ENCODE peak calls at places on chromosomes 7 and 10, in eight cellular contexts. D is gastrocnemius medialis, E is body of pancreas, T is HCT116, C is transverse colon, H is pancreas, Y is suprapubic skin, A is SK-N-SH. Z is an unnamed sample.

GRCh38 chr7:5425507-5426225 is 2.0 kb upstream of the TNRC18 start:
- DNase-seq in D (peak; percentile 68), T (no peak), C (peak; percentile 69), Y (peak; percentile 87), H (peak; percentile 69), E (peak; percentile 79), A (peak; percentile 83), Z (peak; percentile 79)

GRCh38 chr7:44287488-44288380 is 37.7 kb downstream of the CAMK2B start:
- DNase-seq in H (no peak), C (peak; percentile 2), Y (peak; percentile 74), T (no peak), E (peak; percentile 2), D (peak; percentile 2), A (peak; percentile 29), Z (peak; percentile 35)

GRCh38 chr7:32219416-32219815 is 149.2 kb upstream of the PDE1C start:
- DNase-seq in C (no peak), T (no peak), A (no peak), H (no peak), D (no peak), Y (no peak), E (no peak), Z (no peak)

GRCh38 chr10:21732067-21732772 is 198.2 kb downstream of the MLLT10 start:
- DNase-seq in C (peak; percentile 26), Y (no peak), D (peak; percentile 38), T (peak; percentile 44), A (peak; percentile 81), H (peak; percentile 63), E (peak; percentile 59), Z (peak; percentile 65)

GRCh38 chr10:90988802-90989201 is 67.9 kb upstream of the ANKRD1 start:
- DNase-seq in H (no peak), D (no peak), T (no peak), C (no peak), E (no peak), Y (no peak), A (no peak), Z (no peak)

GRCh38 chr7:93757421-93757820 is 133.1 kb downstream of the TFPI2 start:
- DNase-seq in C (no peak), D (no peak), T (no peak), H (no peak), Y (no peak), A (no peak), E (no peak), Z (no peak)

GRCh38 chr10:119653209-119653608 is 2.0 kb downstream of the BAG3 start:
- DNase-seq in H (no peak), E (no peak), C (no peak), T (no peak), A (no peak), D (no peak), Y (no peak), Z (no peak)

GRCh38 chr10:72316748-72317435 is 37.8 kb downstream of the DNAJB12 start:
- DNase-seq in Y (no peak), T (no peak), E (peak; percentile 82), H (peak; percentile 79), D (peak; percentile 83), A (peak; percentile 79), C (peak; percentile 84), Z (peak; percentile 90)

GRCh38 chr7:14510268-14510667 is 392.3 kb downstream of the DGKB start:
- DNase-seq in D (no peak), Y (no peak), T (no peak), H (no peak), C (no peak), A (no peak), E (no peak), Z (no peak)

GRCh38 chr7:70706204-70706603 is 425.7 kb upstream of the GALNT17 start:
- DNase-seq in H (no peak), D (no peak), E (no peak), Y (no peak), C (no peak), T (no peak), A (peak; percentile 44), Z (no peak)

GRCh38 chr7:77903597-77903996 is 105.0 kb downstream of the PHTF2 start:
- DNase-seq in A (peak; percentile 15), C (no peak), E (no peak), D (peak; percentile 41), H (no peak), T (no peak), Y (no peak), Z (no peak)

GRCh38 chr7:12028508-12028907 is 182.6 kb upstream of the TMEM106B start:
- DNase-seq in Y (no peak), T (no peak), D (no peak), A (no peak), H (no peak), C (no peak), E (no peak), Z (no peak)

GRCh38 chr7:64736575-64736974 is 57.7 kb upstream of the ZNF138 start:
- DNase-seq in A (no peak), Y (no peak), H (no peak), C (no peak), T (no peak), E (no peak), D (no peak), Z (no peak)

GRCh38 chr7:979886-980571 is 3.0 kb upstream of the CYP2W1 start:
- DNase-seq in Y (no peak), D (no peak), A (peak; percentile 89), H (no peak), T (no peak), E (no peak), C (no peak), Z (no peak)

GRCh38 chr7:2245883-2246679 is 4.1 kb downstream of the NUDT1 start:
- DNase-seq in H (no peak), C (peak; percentile 17), E (no peak), A (no peak), D (no peak), Y (no peak), T (no peak), Z (no peak)

GRCh38 chr7:2251841-2252771 is 10.1 kb downstream of the NUDT1 start:
- DNase-seq in H (no peak), A (peak; percentile 74), D (no peak), C (no peak), T (no peak), Y (no peak), E (no peak), Z (no peak)

GRCh38 chr7:2247141-2247985 is 5.3 kb downstream of the NUDT1 start:
- DNase-seq in C (no peak), A (peak; percentile 95), T (no peak), E (no peak), D (no peak), Y (no peak), H (no peak), Z (no peak)

GRCh38 chr7:2249744-2250323 is 7.8 kb downstream of the NUDT1 start:
- DNase-seq in D (no peak), E (no peak), A (peak; percentile 36), C (no peak), H (no peak), T (no peak), Y (no peak), Z (no peak)

GRCh38 chr7:2248984-2249694 is 7.1 kb downstream of the NUDT1 start:
- DNase-seq in A (peak; percentile 61), E (no peak), T (no peak), Y (no peak), H (no peak), C (peak; percentile 35), D (peak; percentile 25), Z (no peak)
- H3K4me1 ChIP-seq in A (peaks cover 5% of the 10 kb centered on the region), E (no peaks in the 10 kb centered on the region), T (peaks cover 5% of the 10 kb centered on the region), Y (peaks cover 16% of the 10 kb centered on the region), H (no peaks in the 10 kb centered on the region), C (no peaks in the 10 kb centered on the region), D (no peaks in the 10 kb centered on the region), Z (no peaks in the 10 kb centered on the region)

GRCh38 chr10:99172130-99172738 is 63.4 kb downstream of the HPSE2 start:
- DNase-seq in C (peak; percentile 34), Y (no peak), E (peak; percentile 52), D (no peak), H (peak; percentile 24), T (peak; percentile 51), A (peak; percentile 72), Z (no peak)
- TF ChIP-seq CTCF in C (peak; percentile 65), Y (peak; percentile 37), E (peak; percentile 42), D (no peak), H (peak; percentile 59), T (peak; percentile 89), A (peak; percentile 38), Z (peak; percentile 58)

GRCh38 chr10:111511751-111512150 is 434.9 kb downstream of the ADRA2A start:
- DNase-seq in C (no peak), Y (no peak), D (no peak), T (no peak), E (no peak), A (no peak), H (no peak), Z (no peak)

GRCh38 chr10:111504376-111504775 is 427.5 kb downstream of the ADRA2A start:
- DNase-seq in H (no peak), D (no peak), E (no peak), Y (no peak), C (no peak), A (no peak), T (no peak), Z (no peak)

DNA sequence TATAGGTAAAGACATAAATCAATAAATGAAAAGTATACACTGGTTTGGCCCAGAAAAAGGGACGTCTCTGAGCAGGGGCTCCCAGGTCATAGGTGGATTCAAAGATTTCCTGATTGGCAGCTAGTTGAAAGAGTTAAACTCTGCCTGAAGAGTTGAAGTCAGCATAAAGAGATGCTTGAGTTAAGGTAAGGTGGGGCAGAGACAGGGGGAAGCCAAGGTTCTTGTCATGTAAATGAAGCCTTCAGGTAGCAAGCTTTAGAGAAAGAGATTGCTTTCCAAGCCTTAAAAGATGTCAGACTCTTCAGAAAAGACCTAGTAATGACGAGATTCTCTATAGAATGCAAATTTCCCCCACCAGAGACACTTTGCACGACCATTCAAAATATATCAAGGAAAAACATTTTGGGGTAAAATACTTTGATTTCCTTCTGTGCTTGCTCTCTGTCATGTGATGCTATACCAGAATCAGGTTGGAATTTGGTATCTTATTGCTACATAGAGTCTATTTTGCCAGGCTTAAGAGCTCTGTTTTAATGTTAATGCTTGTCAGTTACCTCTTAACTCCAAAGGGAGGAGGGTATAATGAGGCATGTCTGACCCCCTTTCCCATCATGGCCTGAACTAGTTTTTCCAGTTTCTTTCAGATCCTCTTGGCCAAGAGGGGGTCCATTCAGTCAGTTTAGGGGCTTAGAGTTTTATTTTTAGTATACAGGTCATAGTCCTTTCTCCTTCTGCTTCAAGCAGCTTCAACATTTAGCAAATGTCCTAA is 429.6 kb downstream of the ADRA2A start:
- DNase-seq in C (no peak), E (no peak), T (no peak), Y (no peak), H (no peak), A (no peak), D (no peak), Z (no peak)
- H3K27ac ChIP-seq in C (no peak overlapping the region), E (no peak overlapping the region), T (no peak overlapping the region), Y (no peak overlapping the region), H (no peak overlapping the region), A (no peak overlapping the region), D (no peak overlapping the region), Z (no peak overlapping the region)

DNA sequence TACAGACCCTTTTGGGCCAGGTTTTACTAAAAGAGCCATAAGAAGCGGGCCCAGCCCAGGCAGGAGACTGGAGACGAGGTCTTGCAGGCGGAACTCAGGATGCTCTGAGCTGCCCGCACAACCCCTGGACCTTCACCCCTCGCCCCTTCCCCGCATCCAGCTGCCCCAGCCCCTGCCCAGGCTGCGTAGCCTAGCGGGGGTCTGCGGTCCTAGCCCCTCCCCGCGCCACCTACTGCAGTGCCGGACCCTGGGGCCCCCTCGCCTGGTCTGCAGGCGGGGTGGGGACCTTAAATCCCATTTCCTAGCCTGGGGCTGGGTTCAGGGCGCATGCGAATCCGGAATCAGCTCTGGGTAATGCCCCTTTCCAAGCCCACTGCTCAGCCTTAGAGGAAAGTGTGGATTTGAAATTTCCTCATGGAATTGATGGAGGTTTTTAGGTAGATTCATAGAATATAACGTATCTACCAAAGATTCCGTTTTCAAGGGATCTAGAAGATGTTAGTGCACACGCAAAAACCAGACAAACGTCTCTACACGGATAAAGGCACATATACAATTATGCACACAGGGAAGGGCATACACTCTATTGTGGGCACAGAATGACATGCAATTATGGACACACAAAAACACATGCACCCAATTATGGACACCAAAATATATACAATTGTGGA is 568 bp upstream of the HOXA3 start:
- DNase-seq in T (no peak), H (no peak), E (no peak), A (peak; percentile 43), C (no peak), Y (no peak), D (no peak), Z (peak; percentile 34)
- H3K4me1 ChIP-seq in T (peaks cover 72% of the 10 kb centered on the region), H (no peaks in the 10 kb centered on the region), E (peaks cover 39% of the 10 kb centered on the region), A (peaks cover 9% of the 10 kb centered on the region), C (peaks cover 39% of the 10 kb centered on the region), Y (peaks cover 96% of the 10 kb centered on the region), D (peaks cover 53% of the 10 kb centered on the region), Z (peaks cover 5% of the 10 kb centered on the region)

Z was measured in right lobe of liver.